ENCODE peak calls at places on chromosomes 11 and 22, in six cellular contexts. E, P, Z, T, Y and G are unnamed samples.

GRCh38 chr11:128058580-128059208 is 528.7 kb downstream of the ETS1 start:
- DNase-seq in E (no peak), P (no peak), Y (no peak), Z (no peak), T (no peak), G (no peak)

GRCh38 chr22:27723708-27724107 is 77.8 kb downstream of the MN1 start:
- DNase-seq in P (no peak), Z (no peak), Y (no peak), E (no peak), T (no peak), G (no peak)

GRCh38 chr11:130094614-130095013 is 24.9 kb downstream of the APLP2 start:
- DNase-seq in P (no peak), E (no peak), T (no peak), Z (no peak), Y (no peak), G (no peak)

GRCh38 chr22:43110927-43111623 is 525 bp downstream of the BIK start:
- DNase-seq in P (no peak), Z (no peak), Y (no peak), E (no peak), T (peak; percentile 39), G (peak; percentile 21)

GRCh38 chr22:44025171-44026065 is 1.3 kb downstream of the PARVB start:
- DNase-seq in T (peak; percentile 55), Y (peak; percentile 44), Z (no peak), E (no peak), P (no peak), G (no peak)

GRCh38 chr11:8871283-8871775 is 39.7 kb upstream of the AKIP1 start:
- DNase-seq in T (peak; percentile 23), P (peak; percentile 94), Y (peak; percentile 88), Z (peak; percentile 94), E (no peak), G (peak; percentile 98)

GRCh38 chr22:23078462-23078787 is 8.1 kb downstream of the GNAZ start:
- DNase-seq in Z (no peak), E (no peak), Y (no peak), P (no peak), T (no peak), G (no peak)

GRCh38 chr22:49142281-49142680 is 685.4 kb downstream of the BRD1 start:
- DNase-seq in T (no peak), P (no peak), Z (no peak), E (no peak), Y (no peak), G (no peak)

GRCh38 chr11:65879622-65880021 is at the start of gene CTSW:
- DNase-seq in P (no peak), E (no peak), Z (no peak), T (no peak), Y (no peak), G (no peak)

GRCh38 chr22:23023294-23023693 is 47.0 kb upstream of the GNAZ start:
- DNase-seq in Y (no peak), E (no peak), T (no peak), Z (no peak), P (no peak), G (no peak)

GRCh38 chr22:48068323-48068722 is 1305.9 kb downstream of the TBC1D22A start:
- DNase-seq in T (no peak), E (no peak), Z (no peak), Y (no peak), P (no peak), G (no peak)

GRCh38 chr11:61041755-61042518 is 60.4 kb upstream of the CD5 start:
- DNase-seq in Z (no peak), E (no peak), Y (peak; percentile 29), T (no peak), P (no peak), G (no peak)

GRCh38 chr11:39304586-39304985 is 2154.9 kb downstream of the LRRC4C start:
- DNase-seq in T (no peak), E (no peak), P (no peak), Z (no peak), Y (no peak), G (no peak)

GRCh38 chr22:17786435-17787158 is 12.3 kb upstream of the BID start:
- DNase-seq in E (no peak), Z (no peak), T (peak; percentile 67), Y (peak; percentile 68), P (no peak), G (no peak)

GRCh38 chr22:26170112-26170492 is 840 bp downstream of the SEZ6L start:
- DNase-seq in E (no peak), T (no peak), P (no peak), Z (no peak), Y (no peak), G (no peak)

GRCh38 chr11:13963169-13963948 is 836 bp downstream of the SPON1 start:
- DNase-seq in Y (peak; percentile 22), E (no peak), T (peak; percentile 33), Z (no peak), P (peak; percentile 17), G (peak; percentile 70)

GRCh38 chr22:48892571-48893287 is 934.9 kb downstream of the BRD1 start:
- DNase-seq in E (peak; percentile 33), Z (no peak), T (no peak), Y (no peak), P (no peak), G (no peak)

GRCh38 chr11:59009661-59010060 is 70.4 kb downstream of the GLYATL1 start:
- DNase-seq in E (no peak), P (no peak), T (no peak), Z (no peak), Y (no peak), G (no peak)

DNA sequence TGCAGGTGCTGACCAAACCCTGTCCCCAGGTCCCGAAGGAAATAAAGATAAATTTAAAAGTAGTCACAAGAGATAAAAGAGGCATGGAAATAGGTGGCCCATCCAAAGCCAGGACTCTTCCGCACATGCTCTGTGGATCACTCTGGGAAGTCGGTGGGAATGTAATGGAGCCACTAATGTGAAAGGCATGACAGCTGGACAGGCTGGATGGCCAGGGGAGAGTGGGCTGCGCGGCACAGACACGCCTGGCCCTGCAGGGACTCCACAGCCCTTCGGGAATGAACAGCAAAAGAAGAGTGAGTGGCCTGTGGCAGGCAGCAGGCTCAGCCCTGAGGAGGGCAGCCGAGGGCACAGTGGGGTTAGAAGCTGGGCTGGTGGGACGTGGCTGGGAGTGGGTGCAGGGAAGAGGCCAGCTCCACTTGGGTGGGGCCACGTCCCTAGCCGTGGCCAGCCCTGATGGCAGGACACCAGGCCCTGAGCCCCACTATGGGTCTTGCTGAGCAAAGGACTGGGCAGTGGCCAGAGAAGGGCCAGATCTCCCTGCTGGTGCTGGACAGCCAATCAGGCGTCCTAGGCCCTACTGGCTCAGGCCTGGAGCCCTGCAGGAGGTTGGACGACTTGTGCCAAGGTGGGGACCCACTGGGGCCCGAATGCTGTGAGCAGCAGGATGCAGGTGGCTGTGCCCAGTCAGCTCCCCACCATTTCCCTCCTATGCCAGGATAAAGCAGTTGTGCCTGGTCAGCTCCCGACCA is 31.3 kb upstream of the GNB1L start:
- DNase-seq in Y (no peak), E (peak; percentile 58), Z (peak; percentile 37), T (peak; percentile 20), P (no peak), G (no peak)
- H3K4me3 ChIP-seq in Y (no peak overlapping the region), E (no peak overlapping the region), Z (no peak overlapping the region), T (no peak overlapping the region), P (no peak overlapping the region), G (no peak overlapping the region)

GRCh38 chr11:120695426-120695825 is 183.9 kb downstream of the GRIK4 start:
- DNase-seq in Y (no peak), T (no peak), E (no peak), Z (no peak), P (no peak), G (no peak)
- H3K4me3 ChIP-seq in Y (no peak overlapping the region), T (no peak overlapping the region), E (no peak overlapping the region), Z (no peak overlapping the region), P (no peak overlapping the region), G (no peak overlapping the region)

DNA sequence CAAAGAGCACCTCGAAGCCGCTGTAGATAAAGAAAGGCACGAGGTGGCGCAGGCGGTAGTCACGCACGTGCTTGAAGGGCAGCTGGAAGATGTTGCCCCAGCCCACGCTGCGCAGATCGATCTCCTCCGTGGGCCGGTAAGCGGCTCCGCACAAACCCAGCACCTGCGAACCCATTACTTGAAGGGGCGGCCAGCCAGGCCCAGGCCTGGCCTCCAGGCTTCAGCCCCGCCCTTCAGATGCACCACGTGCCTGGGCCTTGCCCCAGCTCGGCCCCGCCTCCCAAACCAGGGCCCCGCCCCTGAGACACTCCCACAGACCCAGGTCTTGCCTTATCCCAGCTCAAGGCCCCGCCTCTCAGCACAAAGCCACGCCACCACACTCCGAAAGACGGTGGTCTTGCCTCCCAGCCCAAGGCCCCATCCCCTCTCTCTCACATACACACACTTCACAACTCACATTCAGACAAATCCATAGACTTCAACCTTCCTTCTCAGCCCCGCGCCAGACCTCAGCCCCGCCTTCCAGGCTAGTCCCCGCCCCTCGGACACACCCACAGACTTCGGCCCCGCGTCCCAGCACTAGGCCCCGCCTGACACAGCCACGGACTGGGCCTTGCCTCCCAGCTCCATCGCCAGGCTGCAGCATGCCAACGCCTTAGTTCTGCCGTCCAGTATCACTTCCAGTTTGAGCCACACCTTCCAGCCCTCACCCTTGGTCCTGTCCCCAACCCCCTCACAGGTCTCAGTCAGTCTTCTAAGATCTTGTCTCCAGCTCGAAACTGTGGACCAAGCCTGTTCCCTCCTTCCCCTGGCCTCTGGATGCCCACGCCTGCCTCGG is 7.1 kb downstream of the UNC93B1 start:
- DNase-seq in P (no peak), E (peak; percentile 73), T (peak; percentile 70), Z (peak; percentile 36), Y (no peak), G (no peak)
- H3K4me3 ChIP-seq in P (no peak overlapping the region), E (no peak overlapping the region), T (no peak overlapping the region), Z (no peak overlapping the region), Y (no peak overlapping the region), G (no peak overlapping the region)

GRCh38 chr11:35418847-35419712 is at the start of gene SLC1A2:
- DNase-seq in E (no peak), Z (peak; percentile 36), P (peak; percentile 19), T (no peak), Y (peak; percentile 18), G (peak; percentile 65)
- H3K4me3 ChIP-seq in E (peak within 1 kb of the TSS; percentile 21), Z (peak within 1 kb of the TSS; percentile 56), P (peak within 1 kb of the TSS; percentile 48), T (no peak within 1 kb of the TSS), Y (peak within 1 kb of the TSS; percentile 27), G (peak within 1 kb of the TSS; percentile 81)

DNA sequence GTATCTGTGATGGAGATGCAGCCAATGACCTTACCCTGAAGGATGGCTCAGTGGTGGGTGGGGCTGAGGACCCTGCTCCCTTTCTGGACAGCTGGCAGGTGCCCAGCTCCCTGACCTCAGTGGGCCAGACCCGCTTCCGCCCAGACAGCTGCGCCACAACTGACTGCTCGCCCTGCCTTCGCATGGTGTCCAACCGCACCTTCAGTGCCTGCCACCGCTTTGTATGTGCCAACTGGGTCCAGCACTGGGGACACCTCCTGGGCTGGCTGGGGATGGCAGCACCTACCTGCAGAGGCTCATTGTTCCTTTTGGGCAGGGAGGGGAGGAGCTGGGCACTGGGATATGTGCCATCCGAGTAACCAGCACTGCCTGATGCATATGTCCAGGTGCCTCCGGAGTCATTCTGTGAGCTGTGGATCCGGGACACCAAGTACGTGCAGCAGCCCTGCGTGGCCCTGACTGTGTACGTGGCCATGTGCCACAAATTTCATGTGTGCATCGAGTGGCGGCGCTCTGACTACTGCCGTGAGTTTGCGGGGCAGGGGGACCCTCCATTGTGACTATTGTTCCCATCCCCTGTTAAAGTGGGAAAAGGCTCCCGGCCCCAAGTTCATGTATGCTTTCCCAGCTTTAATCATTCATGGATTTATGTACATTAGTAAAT is 84.8 kb downstream of the OTOG start:
- DNase-seq in Z (no peak), E (no peak), Y (no peak), P (no peak), T (no peak), G (no peak)
- H3K4me3 ChIP-seq in Z (no peak overlapping the region), E (no peak overlapping the region), Y (no peak overlapping the region), P (no peak overlapping the region), T (no peak overlapping the region), G (no peak overlapping the region)